ENCODE peak calls at places on chromosomes 7 and 10, in seven cellular contexts. U is esophagus squamous epithelium, X is H54, H is body of pancreas, J is A549, C is thyroid gland, L is stomach. O is an unnamed sample.

GRCh38 chr10:48235501-48235900 is 39.0 kb downstream of the FRMPD2 start:
- DNase-seq in U (no peak), X (no peak), H (no peak), J (no peak), C (no peak), L (no peak), O (no peak)

GRCh38 chr7:150631866-150632864 is at the start of gene GIMAP6:
- DNase-seq in U (no peak), X (no peak), H (peak), J (no peak), C (no peak), L (no peak), O (no peak)

GRCh38 chr7:2721842-2722241 is 33.8 kb downstream of the AMZ1 start:
- DNase-seq in U (no peak), X (no peak), H (no peak), J (no peak), C (no peak), L (no peak), O (no peak)

GRCh38 chr7:135777626-135778398 is 29.2 kb upstream of the FAM180A start:
- DNase-seq in U (no peak), X (no peak), H (no peak), J (no peak), C (no peak), L (no peak), O (no peak)

GRCh38 chr7:17638727-17639126 is 301.6 kb downstream of the SNX13 start:
- DNase-seq in U (no peak), X (no peak), H (no peak), J (no peak), C (no peak), L (no peak), O (peak)

GRCh38 chr7:28102778-28103177 is 77.8 kb downstream of the JAZF1 start:
- DNase-seq in U (no peak), X (peak), H (peak), J (peak), C (peak), L (no peak), O (no peak)

GRCh38 chr10:70656489-70656888 is 15.8 kb upstream of the ADAMTS14 start:
- DNase-seq in U (no peak), X (peak), H (peak), J (no peak), C (no peak), L (no peak), O (no peak)

GRCh38 chr7:110870926-110871325 is 220.0 kb upstream of the LRRN3 start:
- DNase-seq in U (no peak), X (no peak), H (no peak), J (no peak), C (no peak), L (no peak), O (no peak)

GRCh38 chr7:95501261-95501816 is 15.6 kb downstream of the ASB4 start:
- DNase-seq in U (no peak), X (no peak), H (no peak), J (no peak), C (no peak), L (no peak), O (no peak)

GRCh38 chr7:123746055-123746454 is 2.7 kb downstream of the WASL start:
- DNase-seq in U (no peak), X (no peak), H (no peak), J (no peak), C (no peak), L (no peak), O (no peak)

GRCh38 chr7:47502240-47502877 is 79.6 kb downstream of the TNS3 start:
- DNase-seq in U (no peak), X (no peak), H (no peak), J (no peak), C (peak), L (no peak), O (no peak)

GRCh38 chr7:100509213-100509612 is 25.5 kb downstream of the NYAP1 start:
- DNase-seq in U (no peak), X (no peak), H (peak), J (no peak), C (peak), L (no peak), O (peak)

GRCh38 chr10:86413046-86413728 is 46.6 kb upstream of the GRID1 start:
- DNase-seq in U (no peak), X (no peak), H (no peak), J (no peak), C (no peak), L (no peak), O (no peak)

GRCh38 chr7:151452680-151453325 is 12.9 kb upstream of the CRYGN start:
- DNase-seq in U (no peak), X (no peak), H (no peak), J (no peak), C (no peak), L (no peak), O (no peak)

GRCh38 chr10:34102917-34103506 is 712.1 kb downstream of the PARD3 start:
- DNase-seq in U (no peak), X (no peak), H (no peak), J (no peak), C (no peak), L (no peak), O (no peak)

GRCh38 chr7:85102813-85103350 is 84.0 kb downstream of the SEMA3D start:
- DNase-seq in U (no peak), X (no peak), H (no peak), J (no peak), C (no peak), L (no peak), O (no peak)

GRCh38 chr10:112071596-112072133 is 111.9 kb downstream of the GPAM start:
- DNase-seq in U (no peak), X (no peak), H (no peak), J (no peak), C (no peak), L (no peak), O (no peak)

GRCh38 chr10:24929056-24929544 is 23.3 kb downstream of the PRTFDC1 start:
- DNase-seq in U (no peak), X (no peak), H (no peak), J (no peak), C (no peak), L (no peak), O (no peak)

GRCh38 chr10:70816220-70816894 is 609 bp downstream of the SGPL1 start:
- DNase-seq in U (no peak), X (peak), H (peak), J (peak), C (peak), L (peak), O (peak)

GRCh38 chr10:74194545-74194944 is 43.5 kb downstream of the ADK start:
- DNase-seq in U (no peak), X (no peak), H (no peak), J (no peak), C (no peak), L (no peak), O (no peak)

GRCh38 chr10:132696204-132696603 is 89.7 kb downstream of the NKX6-2 start:
- DNase-seq in U (no peak), X (no peak), H (no peak), J (no peak), C (no peak), L (no peak), O (no peak)

GRCh38 chr7:7182156-7183060 is at the start of gene C1GALT1:
- DNase-seq in U (peak), X (peak), H (peak), J (peak), C (peak), L (peak), O (peak)

GRCh38 chr10:35391153-35391953 is 55.0 kb downstream of the CCNY start:
- DNase-seq in U (no peak), X (no peak), H (no peak), J (no peak), C (no peak), L (no peak), O (no peak)
- TF ChIP-seq POLR2A in U (no peak), X (no peak), H (no peak), J (no peak), C (no peak), L (no peak), O (no peak)

DNA sequence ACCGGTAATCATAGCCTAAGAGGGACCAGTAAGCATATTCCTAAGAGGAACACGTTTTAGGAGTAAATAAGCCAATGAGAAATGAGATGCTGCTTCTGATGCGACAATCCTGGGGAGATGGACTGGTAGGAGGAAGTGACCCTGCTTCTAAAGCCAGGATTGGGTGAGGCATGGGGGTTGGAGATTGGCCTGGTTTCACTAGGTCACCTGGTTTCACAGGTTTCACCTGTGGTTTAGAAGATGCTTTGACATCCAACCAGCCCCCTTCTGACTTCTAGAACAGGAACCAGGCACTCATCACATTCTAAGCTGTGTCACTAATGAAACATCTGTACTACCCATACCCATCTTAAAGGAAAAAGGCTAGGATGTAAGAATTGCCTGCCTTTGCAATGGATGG is 53.0 kb upstream of the BAMBI start:
- DNase-seq in U (no peak), X (no peak), H (no peak), J (no peak), C (no peak), L (no peak), O (no peak)
- TF ChIP-seq POLR2A in U (no peak), X (no peak), H (no peak), J (no peak), C (no peak), L (no peak), O (no peak)

DNA sequence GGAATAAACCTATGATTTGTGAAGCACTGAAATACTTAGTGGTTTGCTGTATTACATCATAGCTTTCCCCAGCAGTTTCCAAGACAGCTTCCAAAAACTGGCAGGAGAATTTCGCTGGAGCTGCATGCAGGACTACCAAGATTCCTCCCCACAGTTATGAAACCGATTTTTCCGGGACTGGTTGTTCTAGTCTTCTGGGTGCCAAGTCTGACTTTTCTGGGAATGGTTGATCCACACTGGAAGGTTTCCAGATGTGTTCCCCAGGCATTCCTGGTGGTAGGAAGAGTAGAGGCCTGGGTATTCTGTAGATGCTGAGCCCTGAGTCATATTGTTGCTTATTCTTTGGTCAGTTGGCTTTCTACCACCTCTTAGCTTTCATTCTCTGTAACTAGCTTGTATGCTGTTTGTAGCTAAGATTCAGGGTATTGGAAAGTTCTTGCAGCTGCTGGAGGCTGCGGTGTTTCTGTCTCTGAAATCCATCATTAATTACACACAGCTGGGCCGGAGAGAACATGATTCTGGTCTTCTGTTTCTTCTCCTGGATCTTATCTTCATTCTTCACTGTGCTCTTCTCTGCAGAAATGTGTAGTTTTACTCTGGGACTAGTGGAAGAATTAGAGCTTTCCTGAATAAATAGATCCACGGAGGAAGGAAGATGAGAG is 6.3 kb downstream of the ABCC2 start:
- DNase-seq in U (no peak), X (no peak), H (peak), J (no peak), C (no peak), L (no peak), O (no peak)
- TF ChIP-seq POLR2A in U (no peak), X (no peak), H (no peak), J (no peak), C (no peak), L (no peak), O (no peak)

GRCh38 chr7:74657692-74658170 is at the start of gene GTF2I:
- DNase-seq in U (no peak), X (peak), H (no peak), J (no peak), C (no peak), L (peak), O (no peak)
- TF ChIP-seq POLR2A in U (no peak), X (peak), H (no peak), J (no peak), C (no peak), L (no peak), O (no peak)

GRCh38 chr10:99605351-99605750 is 14.9 kb downstream of the SLC25A28 start:
- DNase-seq in U (no peak), X (no peak), H (no peak), J (no peak), C (no peak), L (no peak), O (no peak)

GRCh38 chr10:99598781-99599481 is 21.3 kb downstream of the SLC25A28 start:
- DNase-seq in U (no peak), X (no peak), H (no peak), J (no peak), C (no peak), L (no peak), O (no peak)

GRCh38 chr10:99609186-99609585 is 11.1 kb downstream of the SLC25A28 start:
- DNase-seq in U (no peak), X (no peak), H (no peak), J (no peak), C (no peak), L (no peak), O (no peak)

DNA sequence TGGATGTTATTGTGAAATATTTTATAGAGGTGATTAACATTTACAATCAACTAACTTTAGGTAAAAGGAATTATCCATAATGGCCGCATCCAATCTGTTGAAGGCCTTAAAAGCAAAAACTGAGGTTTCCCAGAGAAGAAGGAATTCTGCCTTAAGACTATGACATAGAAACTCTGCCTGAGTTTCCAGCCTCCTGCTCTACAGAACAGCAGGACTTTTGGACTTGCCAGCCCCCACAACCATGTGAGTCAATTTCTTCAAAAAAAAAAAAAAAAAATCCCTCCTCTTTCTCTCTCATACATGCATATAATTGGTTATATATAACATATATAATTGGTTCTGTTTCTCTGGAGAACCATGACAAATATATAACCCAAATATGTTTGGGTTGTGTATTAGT is 15.4 kb downstream of the SLC25A28 start:
- DNase-seq in U (no peak), X (no peak), H (no peak), J (no peak), C (no peak), L (no peak), O (no peak)
- TF ChIP-seq POLR2A in U (no peak), X (no peak), H (no peak), J (no peak), C (no peak), L (no peak), O (no peak)

GRCh38 chr7:150811-151221 is 41.6 kb upstream of the FAM20C start:
- DNase-seq in U (no peak), X (no peak), H (peak), J (no peak), C (peak), L (no peak), O (no peak)

GRCh38 chr7:149856-150636 is 42.3 kb upstream of the FAM20C start:
- DNase-seq in U (no peak), X (no peak), H (peak), J (no peak), C (peak), L (peak), O (peak)

GRCh38 chr7:148543-148931 is 43.8 kb upstream of the FAM20C start:
- DNase-seq in U (no peak), X (no peak), H (no peak), J (no peak), C (no peak), L (no peak), O (no peak)

GRCh38 chr7:145863-146262 is 46.5 kb upstream of the FAM20C start:
- DNase-seq in U (no peak), X (no peak), H (no peak), J (no peak), C (no peak), L (no peak), O (no peak)

GRCh38 chr7:148932-149855 is 43.2 kb upstream of the FAM20C start:
- DNase-seq in U (peak), X (peak), H (peak), J (peak), C (peak), L (peak), O (peak)
- TF ChIP-seq POLR2A in U (no peak), X (peak), H (peak), J (peak), C (peak), L (no peak), O (peak)

GRCh38 chr10:93568105-93568390 is 1.6 kb downstream of the FFAR4 start:
- DNase-seq in U (no peak), X (no peak), H (no peak), J (no peak), C (no peak), L (no peak), O (no peak)

GRCh38 chr10:93565421-93565820 is 1.0 kb upstream of the FFAR4 start:
- DNase-seq in U (no peak), X (no peak), H (no peak), J (no peak), C (no peak), L (no peak), O (no peak)

GRCh38 chr10:93567277-93568104 is 1.0 kb downstream of the FFAR4 start:
- DNase-seq in U (no peak), X (no peak), H (no peak), J (no peak), C (no peak), L (no peak), O (no peak)

GRCh38 chr10:93570383-93570782 is 3.9 kb downstream of the FFAR4 start:
- DNase-seq in U (no peak), X (no peak), H (no peak), J (no peak), C (no peak), L (no peak), O (no peak)

GRCh38 chr10:93566435-93567276 is at the start of gene FFAR4:
- DNase-seq in U (no peak), X (no peak), H (peak), J (peak), C (peak), L (peak), O (peak)
- TF ChIP-seq POLR2A in U (no peak), X (no peak), H (peak), J (peak), C (no peak), L (no peak), O (no peak)

GRCh38 chr10:6020806-6021205 is 41.4 kb downstream of the IL2RA start:
- DNase-seq in U (no peak), X (no peak), H (peak), J (no peak), C (no peak), L (no peak), O (no peak)

GRCh38 chr10:6025683-6026225 is 36.4 kb downstream of the IL2RA start:
- DNase-seq in U (no peak), X (no peak), H (no peak), J (no peak), C (no peak), L (no peak), O (no peak)

GRCh38 chr10:6022693-6023092 is 39.5 kb downstream of the IL2RA start:
- DNase-seq in U (no peak), X (no peak), H (no peak), J (no peak), C (no peak), L (no peak), O (no peak)

GRCh38 chr10:6024334-6024682 is 37.9 kb downstream of the IL2RA start:
- DNase-seq in U (no peak), X (no peak), H (no peak), J (no peak), C (no peak), L (no peak), O (no peak)

GRCh38 chr10:6023661-6024333 is 38.4 kb downstream of the IL2RA start:
- DNase-seq in U (no peak), X (no peak), H (no peak), J (no peak), C (no peak), L (no peak), O (peak)
- TF ChIP-seq POLR2A in U (no peak), X (no peak), H (no peak), J (no peak), C (no peak), L (no peak), O (no peak)

GRCh38 chr7:99504603-99505323 is at the start of gene ZKSCAN5:
- DNase-seq in U (peak), X (peak), H (peak), J (peak), C (peak), L (peak), O (peak)
- TF ChIP-seq POLR2A in U (no peak), X (peak), H (peak), J (peak), C (peak), L (no peak), O (peak)

O was measured in prostate gland.